ENCODE peak calls at places on chromosomes 6 and 20, in eight cellular contexts. M is IMR-90, Q is sigmoid colon, B is right lobe of liver, R is fibroblast of lung, H is bronchial epithelial cell, X is adipocyte, A is heart left ventricle. L is an unnamed sample.

GRCh38 chr6:1842334-1842733 is 232.6 kb downstream of the FOXC1 start:
- DNase-seq in M (no peak), Q (no peak), B (no peak), R (no peak), H (no peak), X (no peak), A (no peak), L (no peak)

GRCh38 chr20:23399568-23400241 is 21.6 kb downstream of the NAPB start:
- DNase-seq in M (peak; percentile 58), Q (no peak), B (no peak), R (no peak), H (no peak), X (peak; percentile 22), A (no peak), L (no peak)

GRCh38 chr20:51338692-51339440 is 203.7 kb downstream of the NFATC2 start:
- DNase-seq in M (peak; percentile 85), Q (no peak), B (no peak), R (peak; percentile 72), H (peak; percentile 73), X (no peak), A (no peak), L (no peak)

GRCh38 chr6:106924699-106925523 is 49.6 kb downstream of the CD24 start:
- DNase-seq in M (no peak), Q (no peak), B (no peak), R (no peak), H (no peak), X (no peak), A (no peak), L (no peak)

GRCh38 chr20:33079267-33079666 is at the start of gene BPIFB4:
- DNase-seq in M (no peak), Q (no peak), B (no peak), R (peak; percentile 2), H (no peak), X (peak; percentile 46), A (no peak), L (no peak)

GRCh38 chr6:152135755-152136448 is 328.4 kb downstream of the ESR1 start:
- DNase-seq in M (no peak), Q (no peak), B (no peak), R (no peak), H (no peak), X (no peak), A (no peak), L (no peak)

GRCh38 chr6:130620338-130620781 is 206.8 kb upstream of the SMLR1 start:
- DNase-seq in M (no peak), Q (no peak), B (no peak), R (peak; percentile 41), H (no peak), X (peak; percentile 36), A (no peak), L (no peak)

GRCh38 chr6:10999994-11000393 is 44.1 kb downstream of the ELOVL2 start:
- DNase-seq in M (peak; percentile 90), Q (no peak), B (no peak), R (peak; percentile 71), H (no peak), X (peak; percentile 63), A (no peak), L (no peak)

GRCh38 chr6:41022294-41022693 is 16.7 kb downstream of the UNC5CL start:
- DNase-seq in M (no peak), Q (no peak), B (no peak), R (peak; percentile 9), H (peak; percentile 90), X (peak; percentile 66), A (no peak), L (no peak)

GRCh38 chr6:54586251-54586650 is 260.3 kb upstream of the FAM83B start:
- DNase-seq in M (peak; percentile 47), Q (no peak), B (no peak), R (peak; percentile 45), H (peak; percentile 82), X (peak; percentile 54), A (no peak), L (no peak)

GRCh38 chr20:23482138-23482537 is 8.8 kb upstream of the CST8 start:
- DNase-seq in M (no peak), Q (no peak), B (no peak), R (no peak), H (no peak), X (no peak), A (no peak), L (no peak)

GRCh38 chr6:169960003-169960344 is 208.6 kb downstream of the ERMARD start:
- DNase-seq in M (no peak), Q (no peak), B (no peak), R (no peak), H (no peak), X (no peak), A (no peak), L (no peak)

GRCh38 chr6:165571721-165572132 is 91.3 kb downstream of the PDE10A start:
- DNase-seq in M (peak; percentile 76), Q (no peak), B (no peak), R (no peak), H (peak; percentile 10), X (no peak), A (no peak), L (no peak)

GRCh38 chr6:36822506-36823269 is 16.6 kb downstream of the CPNE5 start:
- DNase-seq in M (no peak), Q (no peak), B (no peak), R (no peak), H (peak; percentile 14), X (no peak), A (peak; percentile 60), L (no peak)

GRCh38 chr6:50249493-50249892 is 199.8 kb upstream of the DEFB112 start:
- DNase-seq in M (peak; percentile 66), Q (no peak), B (no peak), R (peak; percentile 91), H (peak; percentile 5), X (no peak), A (no peak), L (no peak)

GRCh38 chr6:21005816-21006553 is 471.7 kb downstream of the CDKAL1 start:
- DNase-seq in M (peak; percentile 94), Q (no peak), B (no peak), R (peak; percentile 90), H (peak; percentile 95), X (peak; percentile 70), A (no peak), L (no peak)

GRCh38 chr6:13457577-13457976 is 29.8 kb downstream of the GFOD1 start:
- DNase-seq in M (peak; percentile 79), Q (peak; percentile 86), B (no peak), R (peak; percentile 76), H (peak; percentile 84), X (no peak), A (no peak), L (no peak)

GRCh38 chr6:167532410-167533294 is 207.8 kb downstream of the TTLL2 start:
- DNase-seq in M (no peak), Q (no peak), B (no peak), R (no peak), H (no peak), X (no peak), A (no peak), L (peak; percentile 78)

GRCh38 chr6:14206351-14206750 is 88.8 kb downstream of the CD83 start:
- DNase-seq in M (no peak), Q (no peak), B (no peak), R (no peak), H (no peak), X (no peak), A (no peak), L (no peak)

GRCh38 chr6:141426400-141426980 is 706.2 kb upstream of the GJE1 start:
- DNase-seq in M (no peak), Q (no peak), B (no peak), R (no peak), H (no peak), X (no peak), A (no peak), L (peak; percentile 4)

GRCh38 chr6:156729248-156729647 is 47.9 kb upstream of the ARID1B start:
- DNase-seq in M (peak; percentile 68), Q (no peak), B (no peak), R (peak; percentile 58), H (peak; percentile 80), X (peak; percentile 12), A (no peak), L (no peak)

GRCh38 chr6:2651966-2652365 is 98.8 kb downstream of the MYLK4 start:
- DNase-seq in M (no peak), Q (no peak), B (no peak), R (no peak), H (peak; percentile 48), X (no peak), A (no peak), L (no peak)

GRCh38 chr6:28207244-28208179 is 17.6 kb upstream of the ZSCAN9 start:
- DNase-seq in M (peak; percentile 34), Q (no peak), B (peak; percentile 58), R (peak; percentile 38), H (peak; percentile 31), X (peak; percentile 44), A (no peak), L (peak; percentile 65)
- H3K4me3 ChIP-seq in M (peak overlapping the region; percentile 48), Q (no peak overlapping the region), B (no peak overlapping the region), R (peak overlapping the region; percentile 36), H (peak overlapping the region; percentile 40), X (peak overlapping the region; percentile 85), A (peak overlapping the region; percentile 21), L (peak overlapping the region; percentile 45)

GRCh38 chr6:96007663-96008062 is 8.1 kb upstream of the FUT9 start:
- DNase-seq in M (no peak), Q (no peak), B (no peak), R (no peak), H (no peak), X (no peak), A (no peak), L (no peak)

GRCh38 chr6:96002912-96003311 is 12.9 kb upstream of the FUT9 start:
- DNase-seq in M (no peak), Q (no peak), B (peak; percentile 46), R (no peak), H (no peak), X (no peak), A (no peak), L (no peak)

GRCh38 chr6:96001891-96002575 is 13.7 kb upstream of the FUT9 start:
- DNase-seq in M (no peak), Q (no peak), B (peak; percentile 40), R (no peak), H (no peak), X (no peak), A (no peak), L (no peak)

DNA sequence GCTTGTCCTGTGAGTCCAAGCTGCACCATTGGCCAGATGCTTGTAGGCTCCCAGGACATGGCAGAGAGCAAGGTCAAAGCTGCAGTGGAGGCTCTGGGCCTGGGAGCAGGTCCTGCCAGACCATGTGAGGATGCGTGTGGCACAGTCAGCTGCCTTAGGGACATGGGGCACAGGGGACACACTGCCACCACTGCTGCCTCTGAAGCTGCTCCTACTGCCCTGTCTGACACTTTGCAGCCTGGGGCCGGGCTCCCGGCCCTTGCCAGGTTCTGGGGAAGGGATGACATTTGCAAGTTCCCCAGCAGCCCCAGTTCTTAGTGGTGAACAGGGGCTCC is 13.2 kb upstream of the FUT9 start:
- DNase-seq in M (no peak), Q (no peak), B (peak; percentile 16), R (no peak), H (no peak), X (no peak), A (no peak), L (no peak)
- H3K27me3 ChIP-seq in M (no peaks in the 10 kb centered on the region), Q (no peaks in the 10 kb centered on the region), B (no peaks in the 10 kb centered on the region), R (no peaks in the 10 kb centered on the region), H (no peaks in the 10 kb centered on the region), X (no peaks in the 10 kb centered on the region), A (no peaks in the 10 kb centered on the region), L (no peaks in the 10 kb centered on the region)

GRCh38 chr6:135217663-135218062 is 36.6 kb downstream of the MYB start:
- DNase-seq in M (no peak), Q (no peak), B (no peak), R (no peak), H (no peak), X (no peak), A (no peak), L (no peak)
- H3K36me3 ChIP-seq in M (no peaks in the 10 kb centered on the region), Q (no peaks in the 10 kb centered on the region), B (no peaks in the 10 kb centered on the region), R (no peaks in the 10 kb centered on the region), H (no peaks in the 10 kb centered on the region), X (no peaks in the 10 kb centered on the region), A (no peaks in the 10 kb centered on the region), L (no peaks in the 10 kb centered on the region)

GRCh38 chr6:163241668-163242067 is 172.8 kb upstream of the QKI start:
- DNase-seq in M (no peak), Q (no peak), B (no peak), R (no peak), H (no peak), X (no peak), A (no peak), L (no peak)
- H3K4me3 ChIP-seq in M (no peak overlapping the region), Q (no peak overlapping the region), B (no peak overlapping the region), R (no peak overlapping the region), H (no peak overlapping the region), X (no peak overlapping the region), A (no peak overlapping the region), L (no peak overlapping the region)

L was measured in H7.